ENCODE peak calls at places on chromosomes 7 and 10, in five cellular contexts. B, Y, H, U and G are unnamed samples. For H3K36me3, the result is how much of the 10 kb centered on the place peaks cover.

GRCh38 chr7:16644624-16644986 is 949 bp downstream of the ANKMY2 start:
- DNase-seq in B (no peak), Y (peak), H (peak), U (no peak), G (peak)

GRCh38 chr7:138890782-138891445 is 90.3 kb downstream of the KIAA1549 start:
- DNase-seq in B (no peak), Y (no peak), H (peak), U (no peak), G (peak)

GRCh38 chr7:5207131-5207530 is 17.1 kb downstream of the WIPI2 start:
- DNase-seq in B (no peak), Y (no peak), H (no peak), U (no peak), G (no peak)

GRCh38 chr10:92886334-92886961 is 38.1 kb downstream of the EXOC6 start:
- DNase-seq in B (no peak), Y (no peak), H (peak), U (no peak), G (peak)

GRCh38 chr10:784759-785538 is 95.5 kb upstream of the DIP2C start:
- DNase-seq in B (peak), Y (no peak), H (peak), U (peak), G (peak)

GRCh38 chr7:155201325-155202087 is 96.2 kb upstream of the INSIG1 start:
- DNase-seq in B (no peak), Y (no peak), H (no peak), U (no peak), G (no peak)

GRCh38 chr7:43631559-43631958 is 48.7 kb downstream of the STK17A start:
- DNase-seq in B (no peak), Y (no peak), H (no peak), U (no peak), G (no peak)

GRCh38 chr7:18429547-18429946 is 66.0 kb upstream of the HDAC9 start:
- DNase-seq in B (no peak), Y (no peak), H (peak), U (no peak), G (no peak)

GRCh38 chr7:86313842-86314241 is 329.9 kb upstream of the GRM3 start:
- DNase-seq in B (peak), Y (no peak), H (no peak), U (no peak), G (no peak)

GRCh38 chr7:77281780-77282478 is 82.3 kb upstream of the FGL2 start:
- DNase-seq in B (no peak), Y (peak), H (no peak), U (no peak), G (no peak)

GRCh38 chr7:986766-987722 is 4.1 kb downstream of the CYP2W1 start:
- DNase-seq in B (no peak), Y (no peak), H (no peak), U (no peak), G (no peak)

GRCh38 chr10:54800677-54801480 is at the start of gene PCDH15:
- DNase-seq in B (peak), Y (peak), H (peak), U (no peak), G (peak)

GRCh38 chr10:71579668-71580067 is 139.9 kb downstream of the C10orf105 start:
- DNase-seq in B (no peak), Y (no peak), H (no peak), U (no peak), G (no peak)
- H3K36me3 ChIP-seq in B (under half), Y (under half), H (under half), U (under half), G (under half)

DNA sequence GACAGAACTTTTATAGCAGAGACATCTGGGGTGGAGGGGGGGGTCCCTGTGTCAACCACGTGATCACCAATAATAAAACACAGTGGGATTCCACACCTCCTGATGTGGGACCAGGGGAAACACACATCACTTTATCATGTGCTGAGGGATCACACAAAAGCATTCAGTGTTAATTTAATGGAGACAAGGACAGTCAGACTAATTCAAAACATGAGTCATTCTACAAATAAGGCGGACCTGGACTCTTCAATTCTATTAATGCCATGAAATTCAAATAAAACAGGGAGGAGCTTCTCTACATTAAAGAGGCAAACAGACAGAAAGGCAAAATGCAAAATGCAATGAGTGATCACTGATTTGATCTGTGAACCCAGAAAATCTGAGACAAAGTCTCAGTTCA is 67.3 kb upstream of the PFKP start:
- DNase-seq in B (no peak), Y (no peak), H (peak), U (no peak), G (no peak)
- TF ChIP-seq EZH2phosphoT487 in B (no peak), Y (no peak), H (no peak), U (no peak), G (no peak)

DNA sequence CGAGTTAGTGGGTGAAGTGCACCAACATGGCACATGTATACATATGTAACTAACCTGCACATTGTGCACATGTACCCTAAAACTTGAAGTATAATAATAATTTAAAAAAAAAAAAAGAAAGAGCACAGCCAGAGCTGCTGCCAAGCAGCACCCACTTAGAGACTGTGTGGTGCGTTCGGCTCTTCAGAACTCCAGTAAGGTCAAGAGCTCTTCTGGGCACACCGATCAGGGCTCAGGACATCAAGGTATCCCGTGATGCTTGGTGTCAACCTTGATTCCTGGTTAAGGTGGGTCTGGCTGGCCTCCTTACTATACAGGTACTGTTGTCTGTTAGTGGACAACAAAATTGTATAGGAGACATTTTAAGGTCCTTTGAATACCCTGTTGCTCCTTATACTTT is 385.7 kb upstream of the AKR1E2 start:
- DNase-seq in B (no peak), Y (no peak), H (no peak), U (no peak), G (no peak)
- H3K36me3 ChIP-seq in B (under half), Y (under half), H (under half), U (under half), G (under half)

GRCh38 chr7:36711256-36711655 is 13.0 kb downstream of the AOAH start:
- DNase-seq in B (no peak), Y (no peak), H (no peak), U (no peak), G (no peak)
- TF ChIP-seq EZH2phosphoT487 in B (no peak), Y (no peak), H (no peak), U (no peak), G (no peak)

GRCh38 chr7:44654255-44654791 is 47.9 kb downstream of the OGDH start:
- DNase-seq in B (no peak), Y (no peak), H (no peak), U (no peak), G (no peak)
- H3K36me3 ChIP-seq in B (under half), Y (half or more), H (under half), U (under half), G (under half)

GRCh38 chr7:98329974-98330373 is 48.5 kb downstream of the BRI3 start:
- DNase-seq in B (no peak), Y (no peak), H (no peak), U (no peak), G (peak)
- TF ChIP-seq EZH2phosphoT487 in B (no peak), Y (no peak), H (no peak), U (no peak), G (no peak)

GRCh38 chr7:158760936-158761335 is 56.3 kb upstream of the NCAPG2 start:
- DNase-seq in B (peak), Y (no peak), H (no peak), U (no peak), G (no peak)
- H3K36me3 ChIP-seq in B (under half), Y (under half), H (under half), U (under half), G (under half)

GRCh38 chr7:13067036-13067435 is 379.6 kb downstream of the ARL4A start:
- DNase-seq in B (peak), Y (no peak), H (no peak), U (no peak), G (peak)
- TF ChIP-seq EZH2phosphoT487 in B (no peak), Y (no peak), H (no peak), U (no peak), G (no peak)

DNA sequence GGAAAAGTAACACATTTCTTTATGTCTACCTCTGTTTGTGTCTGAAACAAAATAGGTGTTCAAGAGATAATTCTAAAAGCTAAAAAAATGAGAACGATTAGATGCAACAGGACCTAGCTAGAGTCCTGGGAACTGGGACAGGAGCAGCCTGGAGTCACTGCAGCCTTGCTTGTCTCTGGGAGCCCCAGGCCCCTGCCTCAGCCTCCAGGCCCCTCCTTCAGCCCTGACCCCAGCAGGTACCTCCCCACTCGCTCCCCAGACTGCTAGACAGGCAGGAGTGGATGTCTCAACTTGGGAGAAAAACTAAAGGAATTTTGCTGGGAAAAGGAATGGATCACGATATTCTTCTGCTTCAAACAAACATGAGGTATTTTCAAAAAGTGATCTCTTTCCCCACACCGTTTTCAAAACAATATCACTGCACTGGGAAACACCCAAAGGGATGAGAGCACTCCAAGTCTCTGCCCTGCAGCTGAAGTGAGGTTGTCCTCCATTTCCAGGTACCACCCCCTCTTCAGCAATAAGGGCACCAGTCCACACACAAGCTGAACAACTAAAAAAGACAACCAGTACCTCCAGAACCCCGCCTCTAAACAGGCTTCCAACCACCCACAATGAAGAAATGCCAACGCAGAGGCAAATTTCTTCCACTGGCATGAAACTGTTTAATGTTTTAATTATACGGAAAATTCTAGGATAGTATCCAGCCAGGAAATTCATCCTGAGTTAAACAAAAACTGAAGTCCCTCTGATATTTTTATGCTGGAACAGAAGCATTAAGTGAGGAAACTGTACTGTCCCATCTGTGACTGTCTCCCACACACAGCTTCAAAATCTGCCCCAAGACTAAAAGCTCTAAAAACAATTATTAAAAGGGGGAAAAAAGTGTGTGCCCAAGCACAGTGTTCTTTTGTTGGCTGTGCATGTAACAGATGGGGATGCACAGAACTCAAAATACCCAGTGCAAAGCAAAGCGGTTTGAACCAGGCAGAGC is 47.2 kb downstream of the XPNPEP1 start:
- DNase-seq in B (no peak), Y (no peak), H (no peak), U (no peak), G (no peak)
- H3K36me3 ChIP-seq in B (under half), Y (half or more), H (under half), U (under half), G (under half)